ENCODE peak calls at places on chromosomes 11 and 22, in five cellular contexts. Q is neural crest cell; P is kidney glomerular epithelial cell; B is naive thymus-derived CD8-positive, alpha-beta T cell; L is stimulated activated CD4-positive, alpha-beta T cell treated with anti-CD3 and anti-CD28 coated beads, Interleukin-15, amount 100 ng/mL, for 1 hour. I is an unnamed sample.
A peak's percentile ranks its signal among the peaks of the same experiment; 100 is the strongest.

GRCh38 chr11:120135838-120136237 is 2.1 kb downstream of the TRIM29 start:
- DNase-seq in Q (no peak), P (no peak), B (no peak), L (no peak), I (no peak)

GRCh38 chr11:92894197-92894596 is 75.3 kb upstream of the MTNR1B start:
- DNase-seq in Q (no peak), P (no peak), B (no peak), L (no peak), I (no peak)

GRCh38 chr22:39173787-39174497 is 21.5 kb upstream of the CBX7 start:
- DNase-seq in Q (no peak), P (peak; percentile 50), B (no peak), L (no peak), I (no peak)

GRCh38 chr22:27809226-27809625 is 7.7 kb upstream of the MN1 start:
- DNase-seq in Q (no peak), P (no peak), B (no peak), L (no peak), I (no peak)

GRCh38 chr11:19162946-19163345 is 38.8 kb downstream of the CSRP3 start:
- DNase-seq in Q (no peak), P (peak; percentile 0), B (no peak), L (no peak), I (no peak)

GRCh38 chr11:118619444-118620205 is 12.2 kb downstream of the PHLDB1 start:
- DNase-seq in Q (no peak), P (peak; percentile 98), B (no peak), L (no peak), I (no peak)

GRCh38 chr22:46287873-46288751 is 8.6 kb upstream of the GTSE1 start:
- DNase-seq in Q (no peak), P (no peak), B (no peak), L (no peak), I (peak; percentile 89)

GRCh38 chr11:65045061-65045460 is 4.1 kb downstream of the SAC3D1 start:
- DNase-seq in Q (no peak), P (no peak), B (no peak), L (no peak), I (no peak)

GRCh38 chr11:64903291-64903833 is 13.6 kb downstream of the ATG2A start:
- DNase-seq in Q (no peak), P (no peak), B (no peak), L (no peak), I (no peak)

GRCh38 chr11:116906479-116906878 is 69.1 kb upstream of the APOA1 start:
- DNase-seq in Q (no peak), P (no peak), B (no peak), L (no peak), I (no peak)

GRCh38 chr11:18669211-18669593 is 29.4 kb upstream of the TMEM86A start:
- DNase-seq in Q (no peak), P (no peak), B (no peak), L (no peak), I (no peak)

GRCh38 chr11:15307600-15307999 is 192.9 kb downstream of the INSC start:
- DNase-seq in Q (no peak), P (no peak), B (no peak), L (no peak), I (no peak)

GRCh38 chr11:118304227-118304808 is at the start of gene CD3E:
- DNase-seq in Q (no peak), P (no peak), B (peak; percentile 57), L (no peak), I (no peak)

GRCh38 chr22:44304354-44304753 is 8.4 kb downstream of the SHISAL1 start:
- DNase-seq in Q (no peak), P (no peak), B (no peak), L (no peak), I (no peak)

GRCh38 chr22:46673205-46673604 is 53.0 kb downstream of the GRAMD4 start:
- DNase-seq in Q (no peak), P (no peak), B (no peak), L (no peak), I (no peak)

GRCh38 chr11:47184711-47185304 is 1.4 kb downstream of the PACSIN3 start:
- DNase-seq in Q (no peak), P (no peak), B (no peak), L (no peak), I (no peak)

GRCh38 chr11:76752321-76753175 is 30.6 kb upstream of the TSKU start:
- DNase-seq in Q (no peak), P (peak; percentile 47), B (no peak), L (no peak), I (no peak)

GRCh38 chr11:100878474-100878873 is 191.4 kb downstream of the ARHGAP42 start:
- DNase-seq in Q (no peak), P (no peak), B (no peak), L (no peak), I (no peak)

GRCh38 chr22:39589880-39590279 is 19.3 kb downstream of the CACNA1I start:
- DNase-seq in Q (peak; percentile 22), P (no peak), B (no peak), L (no peak), I (no peak)

GRCh38 chr11:47641585-47642098 is 717 bp downstream of the MTCH2 start:
- DNase-seq in Q (no peak), P (no peak), B (no peak), L (no peak), I (no peak)

GRCh38 chr11:72848846-72849466 is 34.7 kb downstream of the ATG16L2 start:
- DNase-seq in Q (no peak), P (peak; percentile 9), B (peak; percentile 32), L (no peak), I (no peak)

GRCh38 chr11:10436224-10436623 is 18.8 kb upstream of the AMPD3 start:
- DNase-seq in Q (no peak), P (no peak), B (no peak), L (no peak), I (no peak)

GRCh38 chr11:72544589-72544988 is 110.3 kb upstream of the CLPB start:
- DNase-seq in Q (no peak), P (no peak), B (no peak), L (no peak), I (no peak)

GRCh38 chr11:134267966-134268365 is 8.2 kb upstream of the GLB1L3 start:
- DNase-seq in Q (no peak), P (no peak), B (no peak), L (no peak), I (no peak)

I was measured in GM13977.